ENCODE peak calls at places on chromosomes 6 and 20, in four cellular contexts. X, M, O and Z are unnamed samples.

GRCh38 chr6:128932061-128932460 is 49.1 kb downstream of the LAMA2 start:
- DNase-seq in X (peak), M (no peak), O (no peak), Z (no peak)

GRCh38 chr20:19015326-19015725 is 197.1 kb upstream of the SLC24A3 start:
- DNase-seq in X (no peak), M (no peak), O (no peak), Z (no peak)

GRCh38 chr6:107187630-107188029 is 72.3 kb upstream of the BEND3 start:
- DNase-seq in X (no peak), M (no peak), O (no peak), Z (no peak)

GRCh38 chr20:44961868-44962267 is 1.7 kb upstream of the TOMM34 start:
- DNase-seq in X (peak), M (no peak), O (no peak), Z (no peak)

GRCh38 chr20:60137657-60138245 is 179.5 kb downstream of the CDH26 start:
- DNase-seq in X (peak), M (no peak), O (peak), Z (no peak)

GRCh38 chr6:76814496-76815458 is 648.5 kb downstream of the HTR1B start:
- DNase-seq in X (no peak), M (no peak), O (no peak), Z (no peak)

GRCh38 chr20:62652051-62652893 is 10.0 kb downstream of the SLCO4A1 start:
- DNase-seq in X (peak), M (peak), O (peak), Z (no peak)

GRCh38 chr6:150250826-150251225 is 108.0 kb downstream of the PPP1R14C start:
- DNase-seq in X (peak), M (no peak), O (no peak), Z (no peak)

GRCh38 chr20:34922654-34923381 is 32.8 kb downstream of the GSS start:
- DNase-seq in X (peak), M (no peak), O (no peak), Z (no peak)

GRCh38 chr20:32495949-32496348 is 89.2 kb downstream of the NOL4L start:
- DNase-seq in X (no peak), M (no peak), O (no peak), Z (no peak)

GRCh38 chr6:29499704-29500103 is 11.9 kb upstream of the MAS1L start:
- DNase-seq in X (no peak), M (no peak), O (no peak), Z (no peak)

GRCh38 chr6:131061041-131061770 is 1.8 kb downstream of the EPB41L2 start:
- DNase-seq in X (peak), M (no peak), O (no peak), Z (no peak)

GRCh38 chr6:44062105-44062770 is 65.0 kb downstream of the MRPL14 start:
- DNase-seq in X (no peak), M (no peak), O (no peak), Z (no peak)

GRCh38 chr6:84103029-84103428 is 69.5 kb downstream of the MRAP2 start:
- DNase-seq in X (no peak), M (no peak), O (no peak), Z (no peak)

GRCh38 chr6:98590957-98591356 is 243.4 kb upstream of the POU3F2 start:
- DNase-seq in X (no peak), M (no peak), O (no peak), Z (no peak)

GRCh38 chr6:131780600-131780999 is 27.2 kb upstream of the ENPP1 start:
- DNase-seq in X (no peak), M (no peak), O (no peak), Z (no peak)

GRCh38 chr6:45591816-45592359 is 214.2 kb upstream of the SUPT3H start:
- DNase-seq in X (no peak), M (no peak), O (no peak), Z (no peak)

GRCh38 chr20:35564905-35565304 is 23.0 kb downstream of the ERGIC3 start:
- DNase-seq in X (no peak), M (no peak), O (no peak), Z (no peak)

GRCh38 chr6:41693866-41694265 is 41.5 kb downstream of the TFEB start:
- DNase-seq in X (no peak), M (no peak), O (no peak), Z (no peak)

GRCh38 chr20:23766531-23766930 is 15.8 kb upstream of the CST1 start:
- DNase-seq in X (no peak), M (no peak), O (no peak), Z (no peak)

GRCh38 chr6:37538107-37538506 is 38.4 kb upstream of the CCDC167 start:
- DNase-seq in X (no peak), M (no peak), O (no peak), Z (no peak)

GRCh38 chr6:139708342-139709199 is 334.1 kb upstream of the CITED2 start:
- DNase-seq in X (peak), M (no peak), O (no peak), Z (no peak)

GRCh38 chr6:162151050-162151658 is 576.4 kb downstream of the PRKN start:
- DNase-seq in X (peak), M (no peak), O (no peak), Z (no peak)

GRCh38 chr20:11976966-11977365 is 59.3 kb downstream of the BTBD3 start:
- DNase-seq in X (no peak), M (no peak), O (no peak), Z (no peak)

GRCh38 chr6:122669868-122670267 is 59.7 kb downstream of the PKIB start:
- DNase-seq in X (no peak), M (no peak), O (no peak), Z (no peak)

GRCh38 chr6:34295721-34296120 is 46.9 kb upstream of the SMIM29 start:
- DNase-seq in X (no peak), M (no peak), O (no peak), Z (no peak)

GRCh38 chr6:41712651-41713103 is 22.7 kb downstream of the TFEB start:
- DNase-seq in X (peak), M (no peak), O (no peak), Z (no peak)

GRCh38 chr6:41286544-41287346 is at the start of gene TREM1:
- DNase-seq in X (peak), M (no peak), O (no peak), Z (no peak)

GRCh38 chr6:99183066-99183465 is 166.4 kb downstream of the FAXC start:
- DNase-seq in X (no peak), M (no peak), O (no peak), Z (no peak)

GRCh38 chr20:33685328-33686007 is 717 bp downstream of the E2F1 start:
- DNase-seq in X (no peak), M (peak), O (peak), Z (no peak)

GRCh38 chr6:17971128-17972073 is 16.0 kb downstream of the KIF13A start:
- DNase-seq in X (peak), M (no peak), O (no peak), Z (no peak)

GRCh38 chr20:884983-885952 is 30.9 kb downstream of the ANGPT4 start:
- DNase-seq in X (peak), M (no peak), O (no peak), Z (no peak)

GRCh38 chr6:46773201-46773855 is 19.9 kb upstream of the MEP1A start:
- DNase-seq in X (no peak), M (no peak), O (no peak), Z (no peak)

GRCh38 chr6:32152414-32153251 is 894 bp upstream of the PRRT1 start:
- DNase-seq in X (peak), M (no peak), O (no peak), Z (no peak)

GRCh38 chr20:3739054-3739925 is 6.8 kb downstream of the HSPA12B start:
- DNase-seq in X (no peak), M (no peak), O (no peak), Z (no peak)

GRCh38 chr6:70834520-70834919 is 122.3 kb downstream of the B3GAT2 start:
- DNase-seq in X (peak), M (no peak), O (no peak), Z (no peak)

GRCh38 chr20:35490736-35491181 is 35.4 kb downstream of the CEP250 start:
- DNase-seq in X (no peak), M (peak), O (peak), Z (no peak)